ENCODE peak calls at places on chromosome 2, in nine cellular contexts. One of them, this sample, is unnamed.

GRCh38 chr2:205683179-205683978 is 1.1 kb downstream of the NRP2 start:
- DNase-seq in NCI-H2171 treated with DMSO at 0.1 percent for 48 hours: peak; percentile 23
- DNase-seq in Ammon's horn: no peak
- DNase-seq in T-cell: no peak
- DNase-seq in effector CD8-positive, alpha-beta T cell: no peak
- DNase-seq in activated CD8-positive, alpha-beta memory T cell treated with anti-CD3 and anti-CD28 coated beads for 24 hours: no peak
- DNase-seq in stimulated activated CD8-positive, alpha-beta memory T cell treated with anti-CD3 and anti-CD28 coated beads, Interleukin-12 subunit alpha, Interleukin-12 subunit beta, amount 100 ng/mL, for 4 hours: no peak
- DNase-seq in NCI-H774: no peak
- DNase-seq in cardiac fibroblast: peak; percentile 70
- DNase-seq in this sample: no peak

GRCh38 chr2:46097714-46098480 is 199.3 kb upstream of the EPAS1 start:
- DNase-seq in stimulated activated CD8-positive, alpha-beta memory T cell treated with anti-CD3 and anti-CD28 coated beads, Interleukin-12 subunit alpha, Interleukin-12 subunit beta, amount 100 ng/mL, for 4 hours: no peak
- DNase-seq in T-cell: no peak
- DNase-seq in NCI-H2171 treated with DMSO at 0.1 percent for 48 hours: no peak
- DNase-seq in NCI-H774: no peak
- DNase-seq in activated CD8-positive, alpha-beta memory T cell treated with anti-CD3 and anti-CD28 coated beads for 24 hours: no peak
- DNase-seq in cardiac fibroblast: peak; percentile 99
- DNase-seq in effector CD8-positive, alpha-beta T cell: no peak
- DNase-seq in Ammon's horn: peak; percentile 72
- DNase-seq in this sample: no peak

GRCh38 chr2:220215785-220216184 is 588.4 kb downstream of the SLC4A3 start:
- DNase-seq in cardiac fibroblast: no peak
- DNase-seq in effector CD8-positive, alpha-beta T cell: no peak
- DNase-seq in NCI-H2171 treated with DMSO at 0.1 percent for 48 hours: peak; percentile 86
- DNase-seq in NCI-H774: no peak
- DNase-seq in activated CD8-positive, alpha-beta memory T cell treated with anti-CD3 and anti-CD28 coated beads for 24 hours: no peak
- DNase-seq in stimulated activated CD8-positive, alpha-beta memory T cell treated with anti-CD3 and anti-CD28 coated beads, Interleukin-12 subunit alpha, Interleukin-12 subunit beta, amount 100 ng/mL, for 4 hours: no peak
- DNase-seq in T-cell: no peak
- DNase-seq in Ammon's horn: no peak
- DNase-seq in this sample: peak; percentile 40

GRCh38 chr2:47221956-47222355 is 66.8 kb upstream of the STPG4 start:
- DNase-seq in Ammon's horn: peak; percentile 61
- DNase-seq in activated CD8-positive, alpha-beta memory T cell treated with anti-CD3 and anti-CD28 coated beads for 24 hours: no peak
- DNase-seq in effector CD8-positive, alpha-beta T cell: no peak
- DNase-seq in T-cell: no peak
- DNase-seq in stimulated activated CD8-positive, alpha-beta memory T cell treated with anti-CD3 and anti-CD28 coated beads, Interleukin-12 subunit alpha, Interleukin-12 subunit beta, amount 100 ng/mL, for 4 hours: no peak
- DNase-seq in NCI-H2171 treated with DMSO at 0.1 percent for 48 hours: peak; percentile 11
- DNase-seq in cardiac fibroblast: peak; percentile 74
- DNase-seq in NCI-H774: no peak
- DNase-seq in this sample: no peak

GRCh38 chr2:193751299-193751698 is 1556.6 kb upstream of the TMEFF2 start:
- DNase-seq in activated CD8-positive, alpha-beta memory T cell treated with anti-CD3 and anti-CD28 coated beads for 24 hours: no peak
- DNase-seq in stimulated activated CD8-positive, alpha-beta memory T cell treated with anti-CD3 and anti-CD28 coated beads, Interleukin-12 subunit alpha, Interleukin-12 subunit beta, amount 100 ng/mL, for 4 hours: no peak
- DNase-seq in NCI-H774: no peak
- DNase-seq in cardiac fibroblast: no peak
- DNase-seq in NCI-H2171 treated with DMSO at 0.1 percent for 48 hours: no peak
- DNase-seq in Ammon's horn: no peak
- DNase-seq in T-cell: no peak
- DNase-seq in effector CD8-positive, alpha-beta T cell: no peak
- DNase-seq in this sample: no peak

GRCh38 chr2:216648105-216648504 is 14.9 kb downstream of the IGFBP2 start:
- DNase-seq in stimulated activated CD8-positive, alpha-beta memory T cell treated with anti-CD3 and anti-CD28 coated beads, Interleukin-12 subunit alpha, Interleukin-12 subunit beta, amount 100 ng/mL, for 4 hours: no peak
- DNase-seq in cardiac fibroblast: peak; percentile 24
- DNase-seq in NCI-H2171 treated with DMSO at 0.1 percent for 48 hours: no peak
- DNase-seq in NCI-H774: no peak
- DNase-seq in effector CD8-positive, alpha-beta T cell: no peak
- DNase-seq in T-cell: no peak
- DNase-seq in Ammon's horn: no peak
- DNase-seq in activated CD8-positive, alpha-beta memory T cell treated with anti-CD3 and anti-CD28 coated beads for 24 hours: no peak
- DNase-seq in this sample: no peak

GRCh38 chr2:207265849-207266248 is 100.1 kb upstream of the KLF7 start:
- DNase-seq in NCI-H774: no peak
- DNase-seq in effector CD8-positive, alpha-beta T cell: no peak
- DNase-seq in stimulated activated CD8-positive, alpha-beta memory T cell treated with anti-CD3 and anti-CD28 coated beads, Interleukin-12 subunit alpha, Interleukin-12 subunit beta, amount 100 ng/mL, for 4 hours: no peak
- DNase-seq in NCI-H2171 treated with DMSO at 0.1 percent for 48 hours: no peak
- DNase-seq in Ammon's horn: no peak
- DNase-seq in T-cell: no peak
- DNase-seq in activated CD8-positive, alpha-beta memory T cell treated with anti-CD3 and anti-CD28 coated beads for 24 hours: no peak
- DNase-seq in cardiac fibroblast: no peak
- DNase-seq in this sample: no peak

GRCh38 chr2:118761791-118762190 is 85.7 kb downstream of the EN1 start:
- DNase-seq in NCI-H774: no peak
- DNase-seq in NCI-H2171 treated with DMSO at 0.1 percent for 48 hours: no peak
- DNase-seq in effector CD8-positive, alpha-beta T cell: no peak
- DNase-seq in T-cell: no peak
- DNase-seq in Ammon's horn: no peak
- DNase-seq in cardiac fibroblast: no peak
- DNase-seq in stimulated activated CD8-positive, alpha-beta memory T cell treated with anti-CD3 and anti-CD28 coated beads, Interleukin-12 subunit alpha, Interleukin-12 subunit beta, amount 100 ng/mL, for 4 hours: no peak
- DNase-seq in activated CD8-positive, alpha-beta memory T cell treated with anti-CD3 and anti-CD28 coated beads for 24 hours: no peak
- DNase-seq in this sample: no peak

GRCh38 chr2:53755022-53755630 is 12.5 kb upstream of the CHAC2 start:
- DNase-seq in NCI-H774: no peak
- DNase-seq in activated CD8-positive, alpha-beta memory T cell treated with anti-CD3 and anti-CD28 coated beads for 24 hours: no peak
- DNase-seq in Ammon's horn: no peak
- DNase-seq in cardiac fibroblast: peak; percentile 58
- DNase-seq in T-cell: no peak
- DNase-seq in stimulated activated CD8-positive, alpha-beta memory T cell treated with anti-CD3 and anti-CD28 coated beads, Interleukin-12 subunit alpha, Interleukin-12 subunit beta, amount 100 ng/mL, for 4 hours: no peak
- DNase-seq in effector CD8-positive, alpha-beta T cell: no peak
- DNase-seq in NCI-H2171 treated with DMSO at 0.1 percent for 48 hours: no peak
- DNase-seq in this sample: no peak

GRCh38 chr2:28552045-28552823 is 56.4 kb downstream of the PLB1 start:
- DNase-seq in T-cell: no peak
- DNase-seq in NCI-H774: no peak
- DNase-seq in NCI-H2171 treated with DMSO at 0.1 percent for 48 hours: no peak
- DNase-seq in stimulated activated CD8-positive, alpha-beta memory T cell treated with anti-CD3 and anti-CD28 coated beads, Interleukin-12 subunit alpha, Interleukin-12 subunit beta, amount 100 ng/mL, for 4 hours: no peak
- DNase-seq in Ammon's horn: no peak
- DNase-seq in cardiac fibroblast: peak; percentile 20
- DNase-seq in activated CD8-positive, alpha-beta memory T cell treated with anti-CD3 and anti-CD28 coated beads for 24 hours: no peak
- DNase-seq in effector CD8-positive, alpha-beta T cell: no peak
- DNase-seq in this sample: no peak

GRCh38 chr2:86610871-86611270 is 12.8 kb downstream of the RNF103 start:
- DNase-seq in effector CD8-positive, alpha-beta T cell: no peak
- DNase-seq in stimulated activated CD8-positive, alpha-beta memory T cell treated with anti-CD3 and anti-CD28 coated beads, Interleukin-12 subunit alpha, Interleukin-12 subunit beta, amount 100 ng/mL, for 4 hours: no peak
- DNase-seq in T-cell: no peak
- DNase-seq in cardiac fibroblast: no peak
- DNase-seq in NCI-H2171 treated with DMSO at 0.1 percent for 48 hours: no peak
- DNase-seq in NCI-H774: no peak
- DNase-seq in activated CD8-positive, alpha-beta memory T cell treated with anti-CD3 and anti-CD28 coated beads for 24 hours: no peak
- DNase-seq in Ammon's horn: no peak
- DNase-seq in this sample: no peak

GRCh38 chr2:23436346-23437099 is 51.5 kb downstream of the KLHL29 start:
- DNase-seq in cardiac fibroblast: no peak
- DNase-seq in stimulated activated CD8-positive, alpha-beta memory T cell treated with anti-CD3 and anti-CD28 coated beads, Interleukin-12 subunit alpha, Interleukin-12 subunit beta, amount 100 ng/mL, for 4 hours: no peak
- DNase-seq in T-cell: no peak
- DNase-seq in NCI-H774: peak; percentile 8
- DNase-seq in Ammon's horn: peak; percentile 30
- DNase-seq in effector CD8-positive, alpha-beta T cell: no peak
- DNase-seq in activated CD8-positive, alpha-beta memory T cell treated with anti-CD3 and anti-CD28 coated beads for 24 hours: peak; percentile 60
- DNase-seq in NCI-H2171 treated with DMSO at 0.1 percent for 48 hours: no peak
- DNase-seq in this sample: no peak

GRCh38 chr2:136384541-136385303 is 266.8 kb upstream of the CXCR4 start:
- DNase-seq in stimulated activated CD8-positive, alpha-beta memory T cell treated with anti-CD3 and anti-CD28 coated beads, Interleukin-12 subunit alpha, Interleukin-12 subunit beta, amount 100 ng/mL, for 4 hours: no peak
- DNase-seq in T-cell: peak; percentile 43
- DNase-seq in activated CD8-positive, alpha-beta memory T cell treated with anti-CD3 and anti-CD28 coated beads for 24 hours: no peak
- DNase-seq in effector CD8-positive, alpha-beta T cell: peak; percentile 16
- DNase-seq in NCI-H774: peak; percentile 65
- DNase-seq in cardiac fibroblast: peak; percentile 40
- DNase-seq in NCI-H2171 treated with DMSO at 0.1 percent for 48 hours: peak; percentile 41
- DNase-seq in Ammon's horn: peak; percentile 81
- DNase-seq in this sample: peak; percentile 47

GRCh38 chr2:85649201-85650190 is 18.5 kb downstream of the SFTPB start:
- DNase-seq in cardiac fibroblast: peak; percentile 63
- DNase-seq in T-cell: no peak
- DNase-seq in stimulated activated CD8-positive, alpha-beta memory T cell treated with anti-CD3 and anti-CD28 coated beads, Interleukin-12 subunit alpha, Interleukin-12 subunit beta, amount 100 ng/mL, for 4 hours: no peak
- DNase-seq in NCI-H2171 treated with DMSO at 0.1 percent for 48 hours: no peak
- DNase-seq in NCI-H774: no peak
- DNase-seq in effector CD8-positive, alpha-beta T cell: no peak
- DNase-seq in activated CD8-positive, alpha-beta memory T cell treated with anti-CD3 and anti-CD28 coated beads for 24 hours: no peak
- DNase-seq in Ammon's horn: no peak
- DNase-seq in this sample: no peak

GRCh38 chr2:208103616-208104015 is 20.7 kb downstream of the CRYGD start:
- DNase-seq in T-cell: no peak
- DNase-seq in stimulated activated CD8-positive, alpha-beta memory T cell treated with anti-CD3 and anti-CD28 coated beads, Interleukin-12 subunit alpha, Interleukin-12 subunit beta, amount 100 ng/mL, for 4 hours: no peak
- DNase-seq in NCI-H774: no peak
- DNase-seq in activated CD8-positive, alpha-beta memory T cell treated with anti-CD3 and anti-CD28 coated beads for 24 hours: peak; percentile 9
- DNase-seq in NCI-H2171 treated with DMSO at 0.1 percent for 48 hours: peak; percentile 11
- DNase-seq in cardiac fibroblast: no peak
- DNase-seq in Ammon's horn: no peak
- DNase-seq in effector CD8-positive, alpha-beta T cell: no peak
- DNase-seq in this sample: no peak

GRCh38 chr2:69601179-69601612 is 42.3 kb downstream of the AAK1 start:
- DNase-seq in cardiac fibroblast: peak; percentile 74
- DNase-seq in NCI-H2171 treated with DMSO at 0.1 percent for 48 hours: no peak
- DNase-seq in activated CD8-positive, alpha-beta memory T cell treated with anti-CD3 and anti-CD28 coated beads for 24 hours: no peak
- DNase-seq in Ammon's horn: no peak
- DNase-seq in T-cell: no peak
- DNase-seq in effector CD8-positive, alpha-beta T cell: no peak
- DNase-seq in stimulated activated CD8-positive, alpha-beta memory T cell treated with anti-CD3 and anti-CD28 coated beads, Interleukin-12 subunit alpha, Interleukin-12 subunit beta, amount 100 ng/mL, for 4 hours: no peak
- DNase-seq in NCI-H774: no peak
- DNase-seq in this sample: no peak